ENCODE peak calls at places on chromosomes 13 and 19, in eight cellular contexts. One of them, this sample, is unnamed.

GRCh38 chr19:36141039-36141914 is 1.4 kb downstream of the CAPNS1 start:
- DNase-seq in Calu3: peak
- DNase-seq in kidney epithelial cell: no peak
- DNase-seq in endodermal cell: peak
- DNase-seq in cardiac muscle cell: peak
- DNase-seq in A549: peak
- DNase-seq in CD8-positive, alpha-beta T cell: peak
- DNase-seq in B cell: peak
- DNase-seq in this sample: peak

GRCh38 chr13:44048326-44048725 is 168.6 kb downstream of the LACC1 start:
- DNase-seq in Calu3: no peak
- DNase-seq in kidney epithelial cell: no peak
- DNase-seq in endodermal cell: no peak
- DNase-seq in cardiac muscle cell: no peak
- DNase-seq in A549: no peak
- DNase-seq in CD8-positive, alpha-beta T cell: no peak
- DNase-seq in B cell: no peak
- DNase-seq in this sample: no peak

GRCh38 chr13:73428706-73429105 is 369.9 kb downstream of the KLF5 start:
- DNase-seq in Calu3: no peak
- DNase-seq in kidney epithelial cell: no peak
- DNase-seq in endodermal cell: no peak
- DNase-seq in cardiac muscle cell: no peak
- DNase-seq in A549: no peak
- DNase-seq in CD8-positive, alpha-beta T cell: no peak
- DNase-seq in B cell: no peak
- DNase-seq in this sample: no peak

GRCh38 chr13:43269037-43269476 is 245.7 kb downstream of the DNAJC15 start:
- DNase-seq in Calu3: peak
- DNase-seq in kidney epithelial cell: peak
- DNase-seq in endodermal cell: no peak
- DNase-seq in cardiac muscle cell: peak
- DNase-seq in A549: peak
- DNase-seq in CD8-positive, alpha-beta T cell: no peak
- DNase-seq in B cell: no peak
- DNase-seq in this sample: no peak

GRCh38 chr13:112601351-112601750 is 13.4 kb upstream of the TUBGCP3 start:
- DNase-seq in Calu3: no peak
- DNase-seq in kidney epithelial cell: no peak
- DNase-seq in endodermal cell: no peak
- DNase-seq in cardiac muscle cell: no peak
- DNase-seq in A549: no peak
- DNase-seq in CD8-positive, alpha-beta T cell: no peak
- DNase-seq in B cell: no peak
- DNase-seq in this sample: peak

GRCh38 chr19:5832049-5832448 is 7.5 kb downstream of the FUT6 start:
- DNase-seq in Calu3: no peak
- DNase-seq in kidney epithelial cell: no peak
- DNase-seq in endodermal cell: no peak
- DNase-seq in cardiac muscle cell: no peak
- DNase-seq in A549: no peak
- DNase-seq in CD8-positive, alpha-beta T cell: no peak
- DNase-seq in B cell: no peak
- DNase-seq in this sample: no peak

GRCh38 chr13:32126756-32127155 is 95.2 kb downstream of the FRY start:
- DNase-seq in Calu3: no peak
- DNase-seq in kidney epithelial cell: no peak
- DNase-seq in endodermal cell: no peak
- DNase-seq in cardiac muscle cell: no peak
- DNase-seq in A549: no peak
- DNase-seq in CD8-positive, alpha-beta T cell: no peak
- DNase-seq in B cell: no peak
- DNase-seq in this sample: no peak

GRCh38 chr19:56309511-56310185 is 5.0 kb downstream of the ZSCAN5A start:
- DNase-seq in Calu3: peak
- DNase-seq in kidney epithelial cell: no peak
- DNase-seq in endodermal cell: peak
- DNase-seq in cardiac muscle cell: peak
- DNase-seq in A549: no peak
- DNase-seq in CD8-positive, alpha-beta T cell: peak
- DNase-seq in B cell: peak
- DNase-seq in this sample: peak

GRCh38 chr19:52369463-52370340 is at the start of gene ZNF880:
- DNase-seq in Calu3: no peak
- DNase-seq in kidney epithelial cell: peak
- DNase-seq in endodermal cell: peak
- DNase-seq in cardiac muscle cell: peak
- DNase-seq in A549: peak
- DNase-seq in CD8-positive, alpha-beta T cell: peak
- DNase-seq in B cell: peak
- DNase-seq in this sample: peak

GRCh38 chr19:49133621-49134454 is 14.5 kb downstream of the PPFIA3 start:
- DNase-seq in Calu3: peak
- DNase-seq in kidney epithelial cell: no peak
- DNase-seq in endodermal cell: peak
- DNase-seq in cardiac muscle cell: peak
- DNase-seq in A549: peak
- DNase-seq in CD8-positive, alpha-beta T cell: peak
- DNase-seq in B cell: no peak
- DNase-seq in this sample: peak

GRCh38 chr13:75120071-75120470 is 361.9 kb downstream of the TBC1D4 start:
- DNase-seq in Calu3: no peak
- DNase-seq in kidney epithelial cell: no peak
- DNase-seq in endodermal cell: no peak
- DNase-seq in cardiac muscle cell: no peak
- DNase-seq in A549: no peak
- DNase-seq in CD8-positive, alpha-beta T cell: no peak
- DNase-seq in B cell: no peak
- DNase-seq in this sample: no peak

GRCh38 chr19:38141108-38141507 is 82.9 kb downstream of the DPF1 start:
- DNase-seq in Calu3: no peak
- DNase-seq in kidney epithelial cell: no peak
- DNase-seq in endodermal cell: no peak
- DNase-seq in cardiac muscle cell: no peak
- DNase-seq in A549: no peak
- DNase-seq in CD8-positive, alpha-beta T cell: no peak
- DNase-seq in B cell: no peak
- DNase-seq in this sample: no peak

GRCh38 chr13:88086577-88086976 is 415.4 kb downstream of the SLITRK5 start:
- DNase-seq in Calu3: no peak
- DNase-seq in kidney epithelial cell: peak
- DNase-seq in endodermal cell: no peak
- DNase-seq in cardiac muscle cell: no peak
- DNase-seq in A549: no peak
- DNase-seq in CD8-positive, alpha-beta T cell: no peak
- DNase-seq in B cell: no peak
- DNase-seq in this sample: no peak

GRCh38 chr19:13234518-13234917 is 84.3 kb downstream of the IER2 start:
- DNase-seq in Calu3: peak
- DNase-seq in kidney epithelial cell: no peak
- DNase-seq in endodermal cell: peak
- DNase-seq in cardiac muscle cell: peak
- DNase-seq in A549: peak
- DNase-seq in CD8-positive, alpha-beta T cell: peak
- DNase-seq in B cell: peak
- DNase-seq in this sample: peak

GRCh38 chr19:11265785-11266236 is 3.5 kb upstream of the DOCK6 start:
- DNase-seq in Calu3: peak
- DNase-seq in kidney epithelial cell: no peak
- DNase-seq in endodermal cell: no peak
- DNase-seq in cardiac muscle cell: no peak
- DNase-seq in A549: peak
- DNase-seq in CD8-positive, alpha-beta T cell: no peak
- DNase-seq in B cell: no peak
- DNase-seq in this sample: no peak

GRCh38 chr19:40443930-40444180 is 280 bp downstream of the SERTAD3 start:
- DNase-seq in Calu3: no peak
- DNase-seq in kidney epithelial cell: no peak
- DNase-seq in endodermal cell: no peak
- DNase-seq in cardiac muscle cell: no peak
- DNase-seq in A549: peak
- DNase-seq in CD8-positive, alpha-beta T cell: no peak
- DNase-seq in B cell: no peak
- DNase-seq in this sample: no peak

GRCh38 chr19:40445637-40445944 is 1.5 kb upstream of the SERTAD3 start:
- DNase-seq in Calu3: no peak
- DNase-seq in kidney epithelial cell: no peak
- DNase-seq in endodermal cell: no peak
- DNase-seq in cardiac muscle cell: no peak
- DNase-seq in A549: no peak
- DNase-seq in CD8-positive, alpha-beta T cell: no peak
- DNase-seq in B cell: no peak
- DNase-seq in this sample: no peak

GRCh38 chr19:40443131-40443929 is 805 bp downstream of the SERTAD3 start:
- DNase-seq in Calu3: peak
- DNase-seq in kidney epithelial cell: peak
- DNase-seq in endodermal cell: peak
- DNase-seq in cardiac muscle cell: peak
- DNase-seq in A549: peak
- DNase-seq in CD8-positive, alpha-beta T cell: peak
- DNase-seq in B cell: peak
- DNase-seq in this sample: peak

GRCh38 chr19:40445006-40445312 is 824 bp upstream of the SERTAD3 start:
- DNase-seq in Calu3: no peak
- DNase-seq in kidney epithelial cell: no peak
- DNase-seq in endodermal cell: no peak
- DNase-seq in cardiac muscle cell: no peak
- DNase-seq in A549: no peak
- DNase-seq in CD8-positive, alpha-beta T cell: no peak
- DNase-seq in B cell: no peak
- DNase-seq in this sample: no peak

GRCh38 chr19:40444181-40445005 is at the start of gene SERTAD3:
- DNase-seq in Calu3: peak
- DNase-seq in kidney epithelial cell: peak
- DNase-seq in endodermal cell: peak
- DNase-seq in cardiac muscle cell: peak
- DNase-seq in A549: peak
- DNase-seq in CD8-positive, alpha-beta T cell: peak
- DNase-seq in B cell: peak
- DNase-seq in this sample: peak
- TF ChIP-seq CTCF in Calu3: no peak
- TF ChIP-seq CTCF in kidney epithelial cell: peak
- TF ChIP-seq CTCF in endodermal cell: peak
- TF ChIP-seq CTCF in cardiac muscle cell: peak
- TF ChIP-seq CTCF in A549: peak
- TF ChIP-seq CTCF in CD8-positive, alpha-beta T cell: no peak
- TF ChIP-seq CTCF in B cell: peak
- TF ChIP-seq CTCF in this sample: no peak

DNA sequence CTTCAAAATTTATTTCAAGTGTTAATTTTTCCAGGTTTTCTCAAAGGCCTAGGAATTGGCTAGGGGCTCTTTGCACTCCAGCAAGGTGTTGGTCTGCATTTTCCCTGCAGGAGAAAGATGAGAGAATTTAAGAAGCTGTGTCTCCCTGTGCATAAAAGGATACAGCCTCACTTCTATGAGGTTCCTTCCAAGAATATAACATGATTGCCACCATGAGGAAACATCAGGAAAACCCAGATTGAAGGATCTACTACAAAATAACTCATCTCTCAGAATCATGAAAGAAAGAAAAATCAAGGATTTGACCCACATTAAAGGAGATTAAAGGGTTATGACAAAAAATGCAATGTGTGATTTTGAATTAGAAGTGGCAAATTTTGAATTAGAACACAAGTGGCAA is 69.9 kb downstream of the RUBCNL start:
- DNase-seq in Calu3: no peak
- DNase-seq in kidney epithelial cell: no peak
- DNase-seq in endodermal cell: no peak
- DNase-seq in cardiac muscle cell: no peak
- DNase-seq in A549: no peak
- DNase-seq in CD8-positive, alpha-beta T cell: no peak
- DNase-seq in B cell: no peak
- DNase-seq in this sample: no peak
- TF ChIP-seq CTCF in Calu3: no peak
- TF ChIP-seq CTCF in kidney epithelial cell: no peak
- TF ChIP-seq CTCF in endodermal cell: no peak
- TF ChIP-seq CTCF in cardiac muscle cell: peak
- TF ChIP-seq CTCF in A549: no peak
- TF ChIP-seq CTCF in CD8-positive, alpha-beta T cell: no peak
- TF ChIP-seq CTCF in B cell: no peak
- TF ChIP-seq CTCF in this sample: no peak

GRCh38 chr19:45403781-45404556 is 900 bp downstream of the PPP1R13L start:
- DNase-seq in Calu3: peak
- DNase-seq in kidney epithelial cell: no peak
- DNase-seq in endodermal cell: peak
- DNase-seq in cardiac muscle cell: peak
- DNase-seq in A549: peak
- DNase-seq in CD8-positive, alpha-beta T cell: peak
- DNase-seq in B cell: peak
- DNase-seq in this sample: peak
- TF ChIP-seq CTCF in Calu3: peak
- TF ChIP-seq CTCF in kidney epithelial cell: peak
- TF ChIP-seq CTCF in endodermal cell: peak
- TF ChIP-seq CTCF in cardiac muscle cell: peak
- TF ChIP-seq CTCF in A549: peak
- TF ChIP-seq CTCF in CD8-positive, alpha-beta T cell: peak
- TF ChIP-seq CTCF in B cell: peak
- TF ChIP-seq CTCF in this sample: peak

GRCh38 chr19:3236272-3236671 is 11.8 kb downstream of the CELF5 start:
- DNase-seq in Calu3: no peak
- DNase-seq in kidney epithelial cell: no peak
- DNase-seq in endodermal cell: no peak
- DNase-seq in cardiac muscle cell: no peak
- DNase-seq in A549: no peak
- DNase-seq in CD8-positive, alpha-beta T cell: no peak
- DNase-seq in B cell: no peak
- DNase-seq in this sample: no peak

GRCh38 chr19:3233831-3234230 is 9.4 kb downstream of the CELF5 start:
- DNase-seq in Calu3: no peak
- DNase-seq in kidney epithelial cell: no peak
- DNase-seq in endodermal cell: peak
- DNase-seq in cardiac muscle cell: no peak
- DNase-seq in A549: no peak
- DNase-seq in CD8-positive, alpha-beta T cell: no peak
- DNase-seq in B cell: no peak
- DNase-seq in this sample: no peak

GRCh38 chr19:3233116-3233515 is 8.7 kb downstream of the CELF5 start:
- DNase-seq in Calu3: no peak
- DNase-seq in kidney epithelial cell: no peak
- DNase-seq in endodermal cell: no peak
- DNase-seq in cardiac muscle cell: no peak
- DNase-seq in A549: no peak
- DNase-seq in CD8-positive, alpha-beta T cell: no peak
- DNase-seq in B cell: no peak
- DNase-seq in this sample: no peak

GRCh38 chr19:3238066-3238561 is 13.7 kb downstream of the CELF5 start:
- DNase-seq in Calu3: no peak
- DNase-seq in kidney epithelial cell: no peak
- DNase-seq in endodermal cell: no peak
- DNase-seq in cardiac muscle cell: no peak
- DNase-seq in A549: no peak
- DNase-seq in CD8-positive, alpha-beta T cell: no peak
- DNase-seq in B cell: no peak
- DNase-seq in this sample: no peak

DNA sequence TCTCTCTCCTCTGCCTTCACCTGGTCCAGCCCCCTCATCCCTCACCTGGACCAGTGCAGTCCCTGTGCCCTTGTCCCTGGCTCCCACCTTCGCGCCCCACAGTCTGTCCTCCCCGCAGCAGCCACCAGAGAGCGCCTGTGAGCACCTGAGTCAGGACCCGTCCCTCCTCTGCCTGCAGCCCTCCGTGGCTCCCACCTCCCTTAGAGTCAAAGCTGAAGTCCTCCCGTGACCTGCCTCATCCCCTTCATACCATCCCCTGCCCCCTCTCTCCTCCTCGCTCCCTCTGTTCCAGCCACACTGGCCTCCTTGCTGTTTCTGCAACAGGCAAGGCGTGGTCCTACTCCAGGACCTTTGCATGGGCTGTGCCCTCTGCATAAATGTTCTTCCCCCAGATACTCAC is 10.3 kb downstream of the CELF5 start:
- DNase-seq in Calu3: peak
- DNase-seq in kidney epithelial cell: no peak
- DNase-seq in endodermal cell: peak
- DNase-seq in cardiac muscle cell: no peak
- DNase-seq in A549: no peak
- DNase-seq in CD8-positive, alpha-beta T cell: no peak
- DNase-seq in B cell: no peak
- DNase-seq in this sample: no peak
- TF ChIP-seq CTCF in Calu3: no peak
- TF ChIP-seq CTCF in kidney epithelial cell: peak
- TF ChIP-seq CTCF in endodermal cell: peak
- TF ChIP-seq CTCF in cardiac muscle cell: peak
- TF ChIP-seq CTCF in A549: no peak
- TF ChIP-seq CTCF in CD8-positive, alpha-beta T cell: no peak
- TF ChIP-seq CTCF in B cell: no peak
- TF ChIP-seq CTCF in this sample: no peak

This sample was measured in glutamatergic neuron.